ENCODE peak calls at places on chromosomes 5 and 9, in six cellular contexts. One of them, this sample, is unnamed.

GRCh38 chr5:96733771-96734498 is 71.8 kb downstream of the CAST start:
- DNase-seq in vagina: no peak
- DNase-seq in PC-3: peak; percentile 97
- DNase-seq in OCI-LY7: no peak
- DNase-seq in fibroblast of pulmonary artery: no peak
- DNase-seq in ovary: no peak
- DNase-seq in this sample: no peak

GRCh38 chr5:119896851-119897536 is 267.6 kb downstream of the FAM170A start:
- DNase-seq in vagina: no peak
- DNase-seq in PC-3: no peak
- DNase-seq in OCI-LY7: no peak
- DNase-seq in fibroblast of pulmonary artery: no peak
- DNase-seq in ovary: no peak
- DNase-seq in this sample: no peak

GRCh38 chr9:20997503-20998076 is 33.9 kb downstream of the HACD4 start:
- DNase-seq in vagina: no peak
- DNase-seq in PC-3: no peak
- DNase-seq in OCI-LY7: peak; percentile 48
- DNase-seq in fibroblast of pulmonary artery: no peak
- DNase-seq in ovary: no peak
- DNase-seq in this sample: no peak

GRCh38 chr5:104859437-104859836 is 1296.8 kb upstream of the NUDT12 start:
- DNase-seq in vagina: no peak
- DNase-seq in PC-3: no peak
- DNase-seq in OCI-LY7: no peak
- DNase-seq in fibroblast of pulmonary artery: peak; percentile 2
- DNase-seq in ovary: no peak
- DNase-seq in this sample: no peak

GRCh38 chr9:136625101-136626065 is 37.3 kb upstream of the EGFL7 start:
- DNase-seq in vagina: no peak
- DNase-seq in PC-3: peak; percentile 21
- DNase-seq in OCI-LY7: no peak
- DNase-seq in fibroblast of pulmonary artery: peak; percentile 88
- DNase-seq in ovary: peak; percentile 72
- DNase-seq in this sample: peak; percentile 90

GRCh38 chr9:132826576-132827365 is 51.3 kb downstream of the AK8 start:
- DNase-seq in vagina: no peak
- DNase-seq in PC-3: no peak
- DNase-seq in OCI-LY7: no peak
- DNase-seq in fibroblast of pulmonary artery: no peak
- DNase-seq in ovary: no peak
- DNase-seq in this sample: no peak

GRCh38 chr9:119020284-119020683 is 349.0 kb downstream of the BRINP1 start:
- DNase-seq in vagina: no peak
- DNase-seq in PC-3: no peak
- DNase-seq in OCI-LY7: no peak
- DNase-seq in fibroblast of pulmonary artery: no peak
- DNase-seq in ovary: no peak
- DNase-seq in this sample: no peak

GRCh38 chr5:135457424-135458071 is 5.4 kb upstream of the TIFAB start:
- DNase-seq in vagina: no peak
- DNase-seq in PC-3: peak; percentile 69
- DNase-seq in OCI-LY7: peak; percentile 58
- DNase-seq in fibroblast of pulmonary artery: peak; percentile 53
- DNase-seq in ovary: peak; percentile 23
- DNase-seq in this sample: no peak

GRCh38 chr9:13278368-13279246 is 885 bp downstream of the MPDZ start:
- DNase-seq in vagina: no peak
- DNase-seq in PC-3: peak; percentile 14
- DNase-seq in OCI-LY7: no peak
- DNase-seq in fibroblast of pulmonary artery: peak; percentile 89
- DNase-seq in ovary: peak; percentile 66
- DNase-seq in this sample: peak; percentile 83

GRCh38 chr5:78063495-78063894 is 231.0 kb downstream of the AP3B1 start:
- DNase-seq in vagina: no peak
- DNase-seq in PC-3: no peak
- DNase-seq in OCI-LY7: no peak
- DNase-seq in fibroblast of pulmonary artery: no peak
- DNase-seq in ovary: no peak
- DNase-seq in this sample: no peak
- TF ChIP-seq CTCF in vagina: no peak
- TF ChIP-seq CTCF in PC-3: no peak
- TF ChIP-seq CTCF in OCI-LY7: no peak
- TF ChIP-seq CTCF in fibroblast of pulmonary artery: no peak
- TF ChIP-seq CTCF in ovary: no peak
- TF ChIP-seq CTCF in this sample: no peak

GRCh38 chr9:97923529-97924108 is 1.3 kb upstream of the TRMO start:
- DNase-seq in vagina: no peak
- DNase-seq in PC-3: peak; percentile 77
- DNase-seq in OCI-LY7: peak; percentile 90
- DNase-seq in fibroblast of pulmonary artery: peak; percentile 86
- DNase-seq in ovary: peak; percentile 37
- DNase-seq in this sample: no peak
- H3K4me3 ChIP-seq in vagina: peak overlapping the region; percentile 46
- H3K4me3 ChIP-seq in PC-3: peak overlapping the region; percentile 35
- H3K4me3 ChIP-seq in OCI-LY7: peak overlapping the region; percentile 72
- H3K4me3 ChIP-seq in fibroblast of pulmonary artery: peak overlapping the region; percentile 45
- H3K4me3 ChIP-seq in ovary: no peak overlapping the region
- H3K4me3 ChIP-seq in this sample: peak overlapping the region; percentile 25

GRCh38 chr5:9544502-9545300 is 1.2 kb downstream of the SEMA5A start:
- DNase-seq in vagina: no peak
- DNase-seq in PC-3: peak; percentile 97
- DNase-seq in OCI-LY7: no peak
- DNase-seq in fibroblast of pulmonary artery: peak; percentile 83
- DNase-seq in ovary: peak; percentile 71
- DNase-seq in this sample: peak; percentile 92
- TF ChIP-seq CTCF in vagina: peak; percentile 92
- TF ChIP-seq CTCF in PC-3: peak; percentile 99
- TF ChIP-seq CTCF in OCI-LY7: no peak
- TF ChIP-seq CTCF in fibroblast of pulmonary artery: peak; percentile 85
- TF ChIP-seq CTCF in ovary: peak; percentile 76
- TF ChIP-seq CTCF in this sample: peak; percentile 90

DNA sequence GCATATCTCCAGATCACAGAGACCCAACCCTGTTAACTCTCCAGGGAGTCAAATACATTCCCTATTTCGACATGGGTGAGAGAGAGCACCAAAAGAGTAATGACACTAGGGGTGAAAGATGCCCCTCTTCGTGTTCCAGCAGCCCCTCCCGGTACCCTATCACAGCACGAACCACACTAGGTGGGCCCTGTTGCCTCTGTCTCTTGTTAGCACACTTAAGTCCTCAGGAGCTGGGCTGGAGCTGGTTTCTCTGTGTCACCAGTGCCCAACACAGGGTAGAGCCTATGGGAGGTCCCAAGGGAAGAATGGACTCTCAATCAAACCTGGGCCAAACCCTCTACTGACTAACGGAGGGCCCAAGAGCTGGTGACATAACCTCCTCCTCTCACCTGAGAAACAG is 1.2 kb downstream of the CDK20 start:
- DNase-seq in vagina: no peak
- DNase-seq in PC-3: no peak
- DNase-seq in OCI-LY7: no peak
- DNase-seq in fibroblast of pulmonary artery: no peak
- DNase-seq in ovary: no peak
- DNase-seq in this sample: no peak
- H3K4me3 ChIP-seq in vagina: no peak overlapping the region
- H3K4me3 ChIP-seq in PC-3: peak overlapping the region; percentile 79
- H3K4me3 ChIP-seq in OCI-LY7: no peak overlapping the region
- H3K4me3 ChIP-seq in fibroblast of pulmonary artery: no peak overlapping the region
- H3K4me3 ChIP-seq in ovary: no peak overlapping the region
- H3K4me3 ChIP-seq in this sample: no peak overlapping the region